ENCODE peak calls at places on chromosome 2, in five cellular contexts. W, J, D, K and Y are unnamed samples.

GRCh38 chr2:195304310-195304709 is 352.7 kb upstream of the SLC39A10 start:
- DNase-seq in W (no peak), J (peak; percentile 74), D (no peak), K (no peak), Y (peak; percentile 45)

GRCh38 chr2:729363-729762 is 52.2 kb upstream of the TMEM18 start:
- DNase-seq in W (no peak), J (no peak), D (no peak), K (no peak), Y (no peak)

GRCh38 chr2:135055182-135055786 is 3.2 kb downstream of the RAB3GAP1 start:
- DNase-seq in W (no peak), J (no peak), D (no peak), K (no peak), Y (peak; percentile 34)

GRCh38 chr2:241702155-241702404 is 241 bp downstream of the ING5 start:
- DNase-seq in W (no peak), J (no peak), D (peak; percentile 75), K (no peak), Y (peak; percentile 73)

GRCh38 chr2:97769308-97769707 is 55.9 kb downstream of the ZAP70 start:
- DNase-seq in W (no peak), J (no peak), D (no peak), K (no peak), Y (no peak)

GRCh38 chr2:196448680-196449079 is 190.8 kb upstream of the CCDC150 start:
- DNase-seq in W (no peak), J (no peak), D (no peak), K (no peak), Y (no peak)

GRCh38 chr2:118032169-118033013 is 18.5 kb upstream of the CCDC93 start:
- DNase-seq in W (no peak), J (peak; percentile 39), D (no peak), K (peak; percentile 54), Y (peak; percentile 68)

GRCh38 chr2:178700922-178701342 is 106.3 kb downstream of the TTN start:
- DNase-seq in W (no peak), J (no peak), D (no peak), K (no peak), Y (peak; percentile 62)

GRCh38 chr2:176891105-176891504 is 321.5 kb upstream of the HNRNPA3 start:
- DNase-seq in W (no peak), J (no peak), D (no peak), K (no peak), Y (no peak)

GRCh38 chr2:33205693-33206434 is 259.1 kb downstream of the LTBP1 start:
- DNase-seq in W (no peak), J (no peak), D (no peak), K (no peak), Y (no peak)

GRCh38 chr2:100139114-100139513 is 3.3 kb downstream of the AFF3 start:
- DNase-seq in W (no peak), J (no peak), D (no peak), K (no peak), Y (no peak)

GRCh38 chr2:70822843-70823629 is 2.6 kb upstream of the CLEC4F start:
- DNase-seq in W (no peak), J (no peak), D (no peak), K (no peak), Y (no peak)

GRCh38 chr2:165196411-165196810 is 7.4 kb downstream of the SCN3A start:
- DNase-seq in W (no peak), J (no peak), D (no peak), K (no peak), Y (no peak)

GRCh38 chr2:113173563-113174368 is at the start of gene PSD4:
- DNase-seq in W (peak; percentile 65), J (no peak), D (peak; percentile 75), K (peak; percentile 24), Y (no peak)

GRCh38 chr2:45256867-45257641 is 247.8 kb upstream of the SIX2 start:
- DNase-seq in W (no peak), J (peak; percentile 58), D (no peak), K (no peak), Y (no peak)

GRCh38 chr2:77831471-77831870 is 309.3 kb upstream of the LRRTM4 start:
- DNase-seq in W (no peak), J (no peak), D (no peak), K (no peak), Y (no peak)
- H3K9me3 ChIP-seq in W (peaks cover 63% of the 10 kb centered on the region), J (peaks cover 39% of the 10 kb centered on the region), D (no peaks in the 10 kb centered on the region), K (no peaks in the 10 kb centered on the region), Y (peaks cover 16% of the 10 kb centered on the region)

DNA sequence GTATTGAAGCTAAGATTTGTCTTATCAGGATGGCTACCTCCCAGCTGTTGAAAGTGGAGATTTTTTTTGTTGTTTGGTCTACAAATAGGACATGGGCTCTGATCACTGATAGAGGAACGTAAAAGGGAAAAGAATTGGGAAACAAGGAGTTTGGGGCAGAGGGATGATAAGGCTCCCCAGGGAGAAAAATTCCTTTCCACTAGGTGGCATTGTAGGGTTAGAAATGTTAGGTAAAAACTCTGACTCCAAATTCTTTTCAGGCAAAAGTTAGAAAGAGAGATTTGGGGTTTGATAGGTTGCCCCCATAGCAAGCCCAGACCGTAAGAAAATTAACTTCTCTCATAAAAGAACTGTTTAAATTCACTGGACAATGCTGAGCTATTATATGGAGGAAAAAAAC is 19.8 kb downstream of the CMPK2 start:
- DNase-seq in W (no peak), J (no peak), D (no peak), K (no peak), Y (peak; percentile 18)
- H3K9me3 ChIP-seq in W (peaks cover 98% of the 10 kb centered on the region), J (peaks cover 51% of the 10 kb centered on the region), D (peaks cover 33% of the 10 kb centered on the region), K (no peaks in the 10 kb centered on the region), Y (peaks cover 50% of the 10 kb centered on the region)

DNA sequence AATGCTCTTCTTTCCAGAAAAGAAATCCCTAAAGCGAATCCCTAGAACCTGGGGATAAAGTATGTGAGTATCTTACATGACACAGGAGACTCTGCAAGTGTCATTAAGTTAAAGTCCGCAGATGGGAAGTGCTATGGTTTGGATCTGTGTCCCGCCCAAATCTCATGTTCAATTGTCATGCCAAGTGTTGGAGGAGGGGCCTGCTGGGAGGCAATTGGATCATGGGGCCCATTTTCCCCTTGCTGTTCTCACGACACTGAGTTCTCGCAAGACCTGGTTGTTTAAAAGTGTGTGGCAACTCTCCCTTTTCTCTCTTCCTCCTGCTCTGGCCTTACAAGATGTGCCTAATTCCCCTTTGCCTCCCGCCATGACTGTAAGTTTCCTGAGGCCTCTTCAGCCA is 207.8 kb downstream of the MYT1L start:
- DNase-seq in W (no peak), J (peak; percentile 47), D (no peak), K (no peak), Y (no peak)
- H3K9me3 ChIP-seq in W (no peaks in the 10 kb centered on the region), J (no peaks in the 10 kb centered on the region), D (no peaks in the 10 kb centered on the region), K (no peaks in the 10 kb centered on the region), Y (no peaks in the 10 kb centered on the region)

GRCh38 chr2:57100436-57100835 is 916.6 kb downstream of the CCDC85A start:
- DNase-seq in W (no peak), J (no peak), D (no peak), K (no peak), Y (no peak)

GRCh38 chr2:57093020-57093419 is 909.2 kb downstream of the CCDC85A start:
- DNase-seq in W (no peak), J (no peak), D (no peak), K (no peak), Y (no peak)

GRCh38 chr2:57097855-57098254 is 914.1 kb downstream of the CCDC85A start:
- DNase-seq in W (no peak), J (no peak), D (no peak), K (no peak), Y (no peak)
- H3K9me3 ChIP-seq in W (peaks cover 90% of the 10 kb centered on the region), J (no peaks in the 10 kb centered on the region), D (no peaks in the 10 kb centered on the region), K (no peaks in the 10 kb centered on the region), Y (no peaks in the 10 kb centered on the region)

GRCh38 chr2:238475034-238475433 is 48.3 kb downstream of the ASB1 start:
- DNase-seq in W (no peak), J (no peak), D (no peak), K (no peak), Y (no peak)
- H3K9me3 ChIP-seq in W (peaks cover 69% of the 10 kb centered on the region), J (no peaks in the 10 kb centered on the region), D (peaks cover 10% of the 10 kb centered on the region), K (no peaks in the 10 kb centered on the region), Y (peaks cover 6% of the 10 kb centered on the region)

GRCh38 chr2:2524340-2524941 is 193.4 kb upstream of the MYT1L start:
- DNase-seq in W (no peak), J (no peak), D (no peak), K (no peak), Y (no peak)
- H3K9me3 ChIP-seq in W (no peaks in the 10 kb centered on the region), J (no peaks in the 10 kb centered on the region), D (no peaks in the 10 kb centered on the region), K (no peaks in the 10 kb centered on the region), Y (no peaks in the 10 kb centered on the region)